ENCODE peak calls at places on chromosomes 12 and 14, in seven cellular contexts. One of them, this sample, is unnamed.

GRCh38 chr14:90512332-90512951 is 115.6 kb downstream of the CALM1 start:
- DNase-seq in upper lobe of left lung: peak; percentile 63
- DNase-seq in suprapubic skin: no peak
- DNase-seq in tibial nerve: no peak
- DNase-seq in spleen: no peak
- DNase-seq in IMR-90: no peak
- DNase-seq in transverse colon: peak; percentile 66
- DNase-seq in this sample: no peak

GRCh38 chr14:31339743-31340142 is 80.6 kb downstream of the HEATR5A start:
- DNase-seq in upper lobe of left lung: no peak
- DNase-seq in suprapubic skin: no peak
- DNase-seq in tibial nerve: no peak
- DNase-seq in spleen: no peak
- DNase-seq in IMR-90: no peak
- DNase-seq in transverse colon: no peak
- DNase-seq in this sample: no peak

GRCh38 chr14:75941030-75941429 is 40.8 kb downstream of the TGFB3 start:
- DNase-seq in upper lobe of left lung: no peak
- DNase-seq in suprapubic skin: no peak
- DNase-seq in tibial nerve: no peak
- DNase-seq in spleen: no peak
- DNase-seq in IMR-90: peak; percentile 17
- DNase-seq in transverse colon: no peak
- DNase-seq in this sample: no peak

GRCh38 chr12:34394211-34395055 is 372.1 kb downstream of the ALG10 start:
- DNase-seq in upper lobe of left lung: peak; percentile 54
- DNase-seq in suprapubic skin: peak; percentile 55
- DNase-seq in tibial nerve: peak; percentile 2
- DNase-seq in spleen: peak; percentile 51
- DNase-seq in IMR-90: no peak
- DNase-seq in transverse colon: peak; percentile 2
- DNase-seq in this sample: peak; percentile 87

GRCh38 chr12:95942106-95942531 is 295 bp downstream of the CCDC38 start:
- DNase-seq in upper lobe of left lung: no peak
- DNase-seq in suprapubic skin: no peak
- DNase-seq in tibial nerve: no peak
- DNase-seq in spleen: no peak
- DNase-seq in IMR-90: no peak
- DNase-seq in transverse colon: no peak
- DNase-seq in this sample: no peak

GRCh38 chr14:100067971-100068959 is 3.0 kb downstream of the EVL start:
- DNase-seq in upper lobe of left lung: no peak
- DNase-seq in suprapubic skin: no peak
- DNase-seq in tibial nerve: no peak
- DNase-seq in spleen: peak; percentile 91
- DNase-seq in IMR-90: peak; percentile 50
- DNase-seq in transverse colon: peak; percentile 66
- DNase-seq in this sample: no peak

GRCh38 chr14:64698899-64699298 is 5.3 kb upstream of the PLEKHG3 start:
- DNase-seq in upper lobe of left lung: no peak
- DNase-seq in suprapubic skin: no peak
- DNase-seq in tibial nerve: no peak
- DNase-seq in spleen: no peak
- DNase-seq in IMR-90: no peak
- DNase-seq in transverse colon: peak; percentile 80
- DNase-seq in this sample: no peak

GRCh38 chr14:93717968-93718320 is 70.3 kb downstream of the PRIMA1 start:
- DNase-seq in upper lobe of left lung: no peak
- DNase-seq in suprapubic skin: peak; percentile 58
- DNase-seq in tibial nerve: no peak
- DNase-seq in spleen: no peak
- DNase-seq in IMR-90: no peak
- DNase-seq in transverse colon: no peak
- DNase-seq in this sample: no peak

GRCh38 chr14:23559010-23559920 is 3.2 kb downstream of the THTPA start:
- DNase-seq in upper lobe of left lung: no peak
- DNase-seq in suprapubic skin: no peak
- DNase-seq in tibial nerve: no peak
- DNase-seq in spleen: peak; percentile 88
- DNase-seq in IMR-90: peak; percentile 55
- DNase-seq in transverse colon: peak; percentile 39
- DNase-seq in this sample: no peak

GRCh38 chr14:58297412-58297761 is 968 bp upstream of the ARID4A start:
- DNase-seq in upper lobe of left lung: no peak
- DNase-seq in suprapubic skin: no peak
- DNase-seq in tibial nerve: peak; percentile 57
- DNase-seq in spleen: no peak
- DNase-seq in IMR-90: no peak
- DNase-seq in transverse colon: no peak
- DNase-seq in this sample: no peak

GRCh38 chr14:60646202-60646886 is 2.9 kb downstream of the SIX1 start:
- DNase-seq in upper lobe of left lung: no peak
- DNase-seq in suprapubic skin: no peak
- DNase-seq in tibial nerve: no peak
- DNase-seq in spleen: no peak
- DNase-seq in IMR-90: no peak
- DNase-seq in transverse colon: no peak
- DNase-seq in this sample: no peak

GRCh38 chr12:121240484-121241202 is 30.7 kb downstream of the P2RX4 start:
- DNase-seq in upper lobe of left lung: peak; percentile 93
- DNase-seq in suprapubic skin: peak; percentile 91
- DNase-seq in tibial nerve: peak; percentile 43
- DNase-seq in spleen: peak; percentile 96
- DNase-seq in IMR-90: no peak
- DNase-seq in transverse colon: peak; percentile 75
- DNase-seq in this sample: no peak

GRCh38 chr12:115377230-115377629 is 693.3 kb upstream of the TBX3 start:
- DNase-seq in upper lobe of left lung: no peak
- DNase-seq in suprapubic skin: no peak
- DNase-seq in tibial nerve: no peak
- DNase-seq in spleen: no peak
- DNase-seq in IMR-90: no peak
- DNase-seq in transverse colon: no peak
- DNase-seq in this sample: no peak

GRCh38 chr12:56979628-56980027 is 22.2 kb upstream of the RDH16 start:
- DNase-seq in upper lobe of left lung: no peak
- DNase-seq in suprapubic skin: no peak
- DNase-seq in tibial nerve: no peak
- DNase-seq in spleen: no peak
- DNase-seq in IMR-90: no peak
- DNase-seq in transverse colon: no peak
- DNase-seq in this sample: peak; percentile 77

GRCh38 chr12:65828711-65829339 is 4.5 kb downstream of the HMGA2 start:
- DNase-seq in upper lobe of left lung: no peak
- DNase-seq in suprapubic skin: no peak
- DNase-seq in tibial nerve: no peak
- DNase-seq in spleen: no peak
- DNase-seq in IMR-90: no peak
- DNase-seq in transverse colon: no peak
- DNase-seq in this sample: no peak

GRCh38 chr12:27123642-27124041 is 41.3 kb upstream of the C12orf71 start:
- DNase-seq in upper lobe of left lung: no peak
- DNase-seq in suprapubic skin: no peak
- DNase-seq in tibial nerve: no peak
- DNase-seq in spleen: no peak
- DNase-seq in IMR-90: no peak
- DNase-seq in transverse colon: no peak
- DNase-seq in this sample: no peak

GRCh38 chr14:68239988-68240387 is 420.4 kb downstream of the RAD51B start:
- DNase-seq in upper lobe of left lung: no peak
- DNase-seq in suprapubic skin: no peak
- DNase-seq in tibial nerve: no peak
- DNase-seq in spleen: no peak
- DNase-seq in IMR-90: no peak
- DNase-seq in transverse colon: peak; percentile 50
- DNase-seq in this sample: no peak

GRCh38 chr12:128178971-128179370 is 88.0 kb upstream of the TMEM132C start:
- DNase-seq in upper lobe of left lung: no peak
- DNase-seq in suprapubic skin: no peak
- DNase-seq in tibial nerve: peak; percentile 9
- DNase-seq in spleen: no peak
- DNase-seq in IMR-90: no peak
- DNase-seq in transverse colon: no peak
- DNase-seq in this sample: no peak

GRCh38 chr12:27524839-27525238 is 833 bp downstream of the PPFIBP1 start:
- DNase-seq in upper lobe of left lung: no peak
- DNase-seq in suprapubic skin: no peak
- DNase-seq in tibial nerve: peak; percentile 35
- DNase-seq in spleen: no peak
- DNase-seq in IMR-90: peak; percentile 41
- DNase-seq in transverse colon: peak; percentile 22
- DNase-seq in this sample: no peak

GRCh38 chr12:47307680-47308399 is 228.1 kb upstream of the AMIGO2 start:
- DNase-seq in upper lobe of left lung: no peak
- DNase-seq in suprapubic skin: no peak
- DNase-seq in tibial nerve: no peak
- DNase-seq in spleen: no peak
- DNase-seq in IMR-90: peak; percentile 73
- DNase-seq in transverse colon: peak; percentile 39
- DNase-seq in this sample: no peak

GRCh38 chr14:72600551-72601330 is 293.2 kb downstream of the DPF3 start:
- DNase-seq in upper lobe of left lung: peak; percentile 52
- DNase-seq in suprapubic skin: no peak
- DNase-seq in tibial nerve: no peak
- DNase-seq in spleen: no peak
- DNase-seq in IMR-90: no peak
- DNase-seq in transverse colon: no peak
- DNase-seq in this sample: no peak

GRCh38 chr12:122687091-122687490 is 16.1 kb downstream of the HCAR2 start:
- DNase-seq in upper lobe of left lung: no peak
- DNase-seq in suprapubic skin: no peak
- DNase-seq in tibial nerve: no peak
- DNase-seq in spleen: no peak
- DNase-seq in IMR-90: peak; percentile 25
- DNase-seq in transverse colon: peak; percentile 48
- DNase-seq in this sample: no peak

GRCh38 chr14:61651355-61651754 is 44.0 kb upstream of the HIF1A start:
- DNase-seq in upper lobe of left lung: no peak
- DNase-seq in suprapubic skin: no peak
- DNase-seq in tibial nerve: no peak
- DNase-seq in spleen: no peak
- DNase-seq in IMR-90: no peak
- DNase-seq in transverse colon: no peak
- DNase-seq in this sample: no peak

GRCh38 chr14:20714593-20715250 is 26.2 kb downstream of the ANG start:
- DNase-seq in upper lobe of left lung: no peak
- DNase-seq in suprapubic skin: no peak
- DNase-seq in tibial nerve: peak; percentile 84
- DNase-seq in spleen: peak; percentile 86
- DNase-seq in IMR-90: peak; percentile 34
- DNase-seq in transverse colon: peak; percentile 79
- DNase-seq in this sample: no peak

DNA sequence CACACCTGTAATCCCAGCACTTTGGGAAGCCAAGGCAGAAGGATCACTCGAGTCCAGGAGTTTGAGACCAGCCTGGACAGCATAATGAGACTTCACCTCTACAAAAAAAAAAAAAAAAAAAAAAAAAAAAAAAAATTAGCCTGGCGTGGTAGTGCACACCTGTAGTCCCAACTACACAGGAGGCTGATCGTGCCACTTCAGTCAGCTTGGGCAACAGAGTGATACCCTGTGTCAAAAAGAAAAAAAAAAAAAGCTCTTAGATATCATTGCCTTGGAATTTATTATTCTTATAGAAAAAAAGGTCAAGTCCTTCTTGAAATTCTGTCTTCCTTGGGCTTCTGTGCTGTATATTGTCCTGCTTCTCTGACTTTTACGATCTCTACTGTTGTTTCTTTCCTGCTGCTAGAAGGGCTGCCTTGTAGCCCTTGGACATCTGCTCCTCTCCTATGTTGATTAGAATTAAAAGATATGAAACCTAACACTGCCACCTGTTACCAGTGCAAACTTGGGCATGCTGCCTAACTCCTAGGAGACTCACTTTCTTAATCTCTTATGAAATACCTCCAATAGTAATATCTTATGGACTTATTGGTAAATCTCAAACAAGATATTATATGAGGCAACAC is 5.7 kb downstream of the TMEM19 start:
- DNase-seq in upper lobe of left lung: no peak
- DNase-seq in suprapubic skin: no peak
- DNase-seq in tibial nerve: no peak
- DNase-seq in spleen: no peak
- DNase-seq in IMR-90: no peak
- DNase-seq in transverse colon: peak; percentile 37
- DNase-seq in this sample: no peak
- H3K4me1 ChIP-seq in upper lobe of left lung: peaks cover 25% of the 10 kb centered on the region
- H3K4me1 ChIP-seq in suprapubic skin: peaks cover 36% of the 10 kb centered on the region
- H3K4me1 ChIP-seq in tibial nerve: peaks cover 30% of the 10 kb centered on the region
- H3K4me1 ChIP-seq in spleen: peaks cover 3% of the 10 kb centered on the region
- H3K4me1 ChIP-seq in IMR-90: peaks cover 1% of the 10 kb centered on the region
- H3K4me1 ChIP-seq in transverse colon: peaks cover 40% of the 10 kb centered on the region
- H3K4me1 ChIP-seq in this sample: peaks cover 40% of the 10 kb centered on the region

GRCh38 chr14:44966601-44967336 is 4.8 kb downstream of the TOGARAM1 start:
- DNase-seq in upper lobe of left lung: no peak
- DNase-seq in suprapubic skin: no peak
- DNase-seq in tibial nerve: no peak
- DNase-seq in spleen: no peak
- DNase-seq in IMR-90: no peak
- DNase-seq in transverse colon: no peak
- DNase-seq in this sample: no peak
- H3K36me3 ChIP-seq in upper lobe of left lung: no peaks in the 10 kb centered on the region
- H3K36me3 ChIP-seq in suprapubic skin: no peaks in the 10 kb centered on the region
- H3K36me3 ChIP-seq in tibial nerve: no peaks in the 10 kb centered on the region
- H3K36me3 ChIP-seq in spleen: peaks cover 20% of the 10 kb centered on the region
- H3K36me3 ChIP-seq in IMR-90: no peaks in the 10 kb centered on the region
- H3K36me3 ChIP-seq in transverse colon: no peaks in the 10 kb centered on the region
- H3K36me3 ChIP-seq in this sample: no peaks in the 10 kb centered on the region

DNA sequence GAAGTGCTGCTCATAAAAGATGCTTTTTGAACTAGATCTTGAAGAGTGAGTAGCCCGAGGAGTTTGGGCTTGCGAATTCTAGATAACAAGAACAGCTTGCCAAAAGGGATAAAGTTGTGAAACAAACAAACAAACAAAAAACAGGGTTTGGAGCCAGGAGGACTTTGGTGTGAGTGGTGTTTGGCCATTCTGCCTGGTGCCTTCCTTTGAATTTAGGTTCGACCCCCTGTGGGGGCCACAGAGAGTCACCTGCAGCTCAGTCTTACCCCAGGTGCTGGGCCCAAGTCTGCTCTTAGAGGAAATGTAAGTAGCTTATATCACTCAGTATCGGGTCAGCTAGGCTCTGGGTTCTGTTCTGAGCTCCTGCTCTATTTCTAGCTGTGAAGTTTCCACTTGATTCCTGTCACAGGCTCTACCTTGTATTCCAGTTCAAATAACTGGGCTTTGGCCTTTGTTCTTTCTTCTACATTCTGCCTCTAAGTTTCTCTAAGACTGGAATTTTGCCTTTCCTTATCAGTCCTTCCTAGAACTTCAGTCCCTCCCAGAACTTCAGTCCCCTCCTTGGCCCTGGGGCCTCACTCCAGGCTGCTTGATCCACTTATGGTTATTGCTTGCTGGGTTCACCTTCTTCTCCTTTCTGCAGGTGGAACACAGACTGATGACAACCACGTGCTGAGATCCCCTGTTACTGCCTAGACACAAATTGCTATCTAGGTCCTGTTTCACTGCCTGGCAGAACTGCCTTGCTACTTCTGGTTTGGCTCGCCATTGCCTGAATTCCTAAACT is 20.5 kb upstream of the DUSP6 start:
- DNase-seq in upper lobe of left lung: no peak
- DNase-seq in suprapubic skin: no peak
- DNase-seq in tibial nerve: no peak
- DNase-seq in spleen: no peak
- DNase-seq in IMR-90: no peak
- DNase-seq in transverse colon: no peak
- DNase-seq in this sample: no peak
- TF ChIP-seq POLR2A in upper lobe of left lung: no peak
- TF ChIP-seq POLR2A in suprapubic skin: no peak
- TF ChIP-seq POLR2A in tibial nerve: no peak
- TF ChIP-seq POLR2A in spleen: no peak
- TF ChIP-seq POLR2A in IMR-90: no peak
- TF ChIP-seq POLR2A in transverse colon: no peak
- TF ChIP-seq POLR2A in this sample: no peak

GRCh38 chr12:108722992-108723766 is 8.1 kb downstream of the CORO1C start:
- DNase-seq in upper lobe of left lung: no peak
- DNase-seq in suprapubic skin: no peak
- DNase-seq in tibial nerve: peak; percentile 47
- DNase-seq in spleen: no peak
- DNase-seq in IMR-90: peak; percentile 95
- DNase-seq in transverse colon: no peak
- DNase-seq in this sample: no peak
- H3K4me1 ChIP-seq in upper lobe of left lung: peaks cover 65% of the 10 kb centered on the region
- H3K4me1 ChIP-seq in suprapubic skin: peaks cover 56% of the 10 kb centered on the region
- H3K4me1 ChIP-seq in tibial nerve: peaks cover 93% of the 10 kb centered on the region
- H3K4me1 ChIP-seq in spleen: peaks cover 15% of the 10 kb centered on the region
- H3K4me1 ChIP-seq in IMR-90: peaks cover 36% of the 10 kb centered on the region
- H3K4me1 ChIP-seq in transverse colon: peaks cover 62% of the 10 kb centered on the region
- H3K4me1 ChIP-seq in this sample: peaks cover 78% of the 10 kb centered on the region

This sample was measured in vagina.